ENCODE peak calls at places on chromosomes 6 and 20, in four cellular contexts. U, I, W and R are unnamed samples.

GRCh38 chr6:167644404-167645132 is 182.1 kb upstream of the AFDN start:
- DNase-seq in U (no peak), I (no peak), W (no peak), R (no peak)

GRCh38 chr20:18805881-18806280 is 7.7 kb upstream of the SCP2D1 start:
- DNase-seq in U (no peak), I (no peak), W (no peak), R (no peak)

GRCh38 chr6:42406296-42407280 is 45.1 kb downstream of the TRERF1 start:
- DNase-seq in U (no peak), I (no peak), W (no peak), R (no peak)

GRCh38 chr6:91691449-91691848 is 1104.6 kb upstream of the MAP3K7 start:
- DNase-seq in U (no peak), I (no peak), W (no peak), R (no peak)

GRCh38 chr6:87139236-87139635 is 16.1 kb upstream of the ZNF292 start:
- DNase-seq in U (peak; percentile 40), I (peak; percentile 48), W (no peak), R (peak; percentile 42)

GRCh38 chr20:41717464-41717863 is 99.3 kb upstream of the CHD6 start:
- DNase-seq in U (no peak), I (no peak), W (no peak), R (peak; percentile 26)

GRCh38 chr6:104795363-104795762 is 64.4 kb downstream of the HACE1 start:
- DNase-seq in U (no peak), I (no peak), W (no peak), R (no peak)

GRCh38 chr6:22392711-22393110 is 95.9 kb upstream of the PRL start:
- DNase-seq in U (no peak), I (no peak), W (no peak), R (no peak)

GRCh38 chr20:50577175-50578018 is 67.2 kb downstream of the PTPN1 start:
- DNase-seq in U (no peak), I (no peak), W (no peak), R (peak; percentile 74)

GRCh38 chr20:1331801-1332453 is 3.0 kb upstream of the SDCBP2 start:
- DNase-seq in U (no peak), I (no peak), W (no peak), R (no peak)

GRCh38 chr6:37535701-37536461 is 36.2 kb upstream of the CCDC167 start:
- DNase-seq in U (no peak), I (no peak), W (no peak), R (peak; percentile 77)

GRCh38 chr20:25072226-25072811 is 9.6 kb downstream of the VSX1 start:
- DNase-seq in U (no peak), I (no peak), W (no peak), R (no peak)

GRCh38 chr6:467671-468082 is 76.1 kb downstream of the IRF4 start:
- DNase-seq in U (no peak), I (no peak), W (no peak), R (no peak)

GRCh38 chr6:147855823-147856222 is 347.3 kb downstream of the SAMD5 start:
- DNase-seq in U (no peak), I (no peak), W (no peak), R (no peak)

GRCh38 chr6:1481326-1481725 is 92.0 kb downstream of the FOXF2 start:
- DNase-seq in U (peak; percentile 62), I (no peak), W (no peak), R (no peak)

GRCh38 chr6:143596857-143597256 is 80.9 kb upstream of the PHACTR2 start:
- DNase-seq in U (no peak), I (no peak), W (no peak), R (no peak)

GRCh38 chr6:137871299-137871698 is 4.2 kb downstream of the TNFAIP3 start:
- DNase-seq in U (no peak), I (no peak), W (no peak), R (no peak)

GRCh38 chr20:53413188-53413631 is 180.4 kb downstream of the ZNF217 start:
- DNase-seq in U (peak; percentile 35), I (peak; percentile 83), W (peak; percentile 52), R (no peak)

GRCh38 chr6:79586548-79586947 is 44.6 kb upstream of the SH3BGRL2 start:
- DNase-seq in U (peak; percentile 15), I (peak; percentile 57), W (no peak), R (peak; percentile 52)

DNA sequence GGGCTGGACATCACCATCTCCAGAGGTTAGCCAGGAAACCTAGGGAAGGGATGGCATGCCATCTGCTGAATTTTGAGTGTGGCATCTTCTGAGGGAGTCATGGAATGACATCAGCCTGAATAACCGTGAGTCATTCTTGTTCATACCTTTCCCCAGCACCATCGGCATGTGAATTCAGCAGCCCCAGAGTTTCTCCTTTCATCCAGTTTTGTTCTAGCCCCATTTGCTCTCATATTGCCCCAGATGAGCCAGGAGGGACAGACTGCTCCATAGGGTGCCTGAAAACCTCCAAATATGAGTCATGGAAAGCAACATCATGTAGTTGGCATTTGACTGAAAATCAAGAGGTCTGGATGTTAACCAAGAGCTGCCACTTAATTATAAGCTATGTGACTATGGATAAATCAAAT is 219.2 kb upstream of the SGK1 start:
- DNase-seq in U (peak; percentile 70), I (no peak), W (no peak), R (no peak)
- TF ChIP-seq PBX3 in U (no peak), I (no peak), W (no peak), R (peak; percentile 83)

GRCh38 chr20:5614506-5614905 is 135.7 kb upstream of the SHLD1 start:
- DNase-seq in U (no peak), I (peak; percentile 30), W (no peak), R (no peak)

GRCh38 chr20:5612476-5613291 is 137.5 kb upstream of the SHLD1 start:
- DNase-seq in U (no peak), I (no peak), W (no peak), R (peak; percentile 28)

GRCh38 chr20:5608104-5608447 is 142.1 kb upstream of the SHLD1 start:
- DNase-seq in U (no peak), I (no peak), W (no peak), R (peak; percentile 32)

GRCh38 chr20:5606347-5606746 is 143.9 kb upstream of the SHLD1 start:
- DNase-seq in U (no peak), I (no peak), W (no peak), R (no peak)

DNA sequence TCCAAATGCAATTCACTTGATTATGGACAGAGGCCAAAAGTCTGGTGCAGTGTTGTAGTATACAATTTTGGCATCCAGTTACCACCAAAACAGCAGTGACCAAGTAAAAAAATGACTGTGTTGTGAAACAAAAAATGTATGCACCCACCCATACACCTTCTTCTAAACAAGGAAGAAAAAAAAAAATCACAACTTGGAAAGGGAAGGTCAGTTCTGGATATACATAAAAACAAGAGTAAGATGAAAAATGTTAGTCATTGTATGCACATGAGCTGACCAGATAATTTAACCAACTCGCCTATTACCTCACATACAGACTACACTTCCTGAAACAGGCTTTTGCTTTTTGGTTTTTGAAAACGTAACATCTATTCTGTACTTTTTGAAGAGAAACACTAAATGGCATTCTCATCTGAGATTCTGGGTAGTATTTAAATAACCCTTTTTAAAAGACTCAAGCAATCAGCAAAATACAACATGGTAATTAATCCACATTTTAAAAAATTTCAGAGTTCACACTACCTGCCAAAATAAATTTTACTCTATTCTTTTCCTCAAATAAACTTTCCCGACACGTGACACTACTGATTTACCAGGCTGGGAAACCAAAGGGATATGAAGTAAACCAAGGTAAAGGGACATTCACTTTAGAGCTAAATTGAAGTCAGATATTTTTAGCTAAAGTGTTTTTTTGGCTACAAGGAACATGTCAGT is 141.6 kb upstream of the SHLD1 start:
- DNase-seq in U (no peak), I (no peak), W (no peak), R (no peak)
- H3K27ac ChIP-seq in U (peak overlapping the region; percentile 92), I (no peak overlapping the region), W (peak overlapping the region; percentile 98), R (peak overlapping the region; percentile 0)

GRCh38 chr6:55617272-55617671 is 38.3 kb upstream of the HMGCLL1 start:
- DNase-seq in U (no peak), I (peak; percentile 48), W (no peak), R (peak; percentile 16)
- TF ChIP-seq PBX3 in U (no peak), I (no peak), W (no peak), R (no peak)

GRCh38 chr6:112150363-112150762 is 63.0 kb downstream of the FAM229B start:
- DNase-seq in U (no peak), I (no peak), W (no peak), R (no peak)

GRCh38 chr6:112153926-112154621 is 66.7 kb downstream of the FAM229B start:
- DNase-seq in U (peak; percentile 1), I (no peak), W (no peak), R (peak; percentile 31)

GRCh38 chr6:112148103-112148502 is 60.7 kb downstream of the FAM229B start:
- DNase-seq in U (no peak), I (no peak), W (no peak), R (no peak)

GRCh38 chr6:112149236-112149635 is 61.8 kb downstream of the FAM229B start:
- DNase-seq in U (no peak), I (no peak), W (no peak), R (peak; percentile 17)

DNA sequence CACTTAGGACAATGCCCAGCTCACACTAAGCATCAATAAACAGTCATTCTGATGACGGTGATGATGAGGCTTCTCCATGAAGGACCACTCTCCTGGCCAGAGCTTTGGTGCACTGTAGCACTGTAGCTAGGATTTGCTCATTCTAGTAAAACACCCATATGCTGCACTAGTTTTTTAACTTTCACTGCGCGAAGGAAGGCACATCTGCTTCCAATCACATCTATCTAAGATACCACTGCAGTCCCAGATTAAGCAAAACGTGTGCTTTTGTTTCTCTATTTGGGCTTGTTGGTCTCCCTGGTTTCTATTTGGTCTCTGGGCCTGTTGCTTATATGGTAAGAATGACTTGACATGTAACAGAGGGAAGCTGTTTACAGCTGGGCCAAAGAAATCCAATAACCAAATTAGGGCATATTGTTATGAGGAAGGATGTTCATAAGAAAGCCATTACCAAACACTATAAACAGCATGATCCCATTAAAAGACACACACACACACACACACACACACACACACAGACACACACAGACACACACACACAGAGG is 62.4 kb downstream of the FAM229B start:
- DNase-seq in U (no peak), I (no peak), W (no peak), R (peak; percentile 49)
- H3K27ac ChIP-seq in U (no peak overlapping the region), I (no peak overlapping the region), W (no peak overlapping the region), R (peak overlapping the region; percentile 91)

DNA sequence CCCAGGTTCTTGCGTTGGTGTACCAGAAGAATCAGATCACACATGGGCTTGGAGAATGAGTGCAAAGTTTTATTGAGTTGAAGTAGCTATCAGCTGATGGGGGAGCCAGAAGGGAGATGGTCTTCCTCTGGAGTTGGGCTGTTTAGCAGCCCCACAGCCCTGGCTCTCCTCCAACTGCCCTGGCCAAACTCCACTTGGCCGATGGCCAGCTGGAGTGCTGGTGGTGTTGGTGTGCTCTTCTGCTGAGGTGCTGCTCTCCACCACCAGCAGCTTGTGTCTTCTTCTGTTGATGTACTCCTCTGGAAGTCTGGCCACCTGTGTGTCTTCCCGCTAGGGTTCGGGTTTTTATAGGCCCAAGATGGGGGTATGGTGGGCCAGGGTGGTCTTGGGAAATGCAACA is 172.9 kb downstream of the TINAG start:
- DNase-seq in U (no peak), I (peak; percentile 27), W (no peak), R (no peak)
- TF ChIP-seq PBX3 in U (no peak), I (no peak), W (no peak), R (no peak)